ENCODE peak calls at places on chromosomes 2 and 18, in seven cellular contexts. A is stimulated activated CD8-positive, alpha-beta memory T cell treated with anti-CD3 and anti-CD28 coated beads, Interleukin-4, amount 100 ng/mL, for 1 hour; S is spleen; G is foreskin fibroblast; I is AML-193; N is heart right ventricle; M is NCI-H2081. T is an unnamed sample.

GRCh38 chr2:129443235-129443884 is 536.1 kb upstream of the RAB6C start:
- DNase-seq in A (no peak), S (no peak), G (no peak), I (peak), N (no peak), M (no peak), T (no peak)

GRCh38 chr2:210561482-210561881 is 5.1 kb downstream of the CPS1 start:
- DNase-seq in A (no peak), S (no peak), G (no peak), I (no peak), N (no peak), M (no peak), T (no peak)

GRCh38 chr2:173090291-173090877 is 14.7 kb downstream of the MAP3K20 start:
- DNase-seq in A (no peak), S (no peak), G (peak), I (no peak), N (peak), M (no peak), T (no peak)

GRCh38 chr2:135916232-135916631 is 40.0 kb upstream of the MCM6 start:
- DNase-seq in A (no peak), S (no peak), G (peak), I (peak), N (no peak), M (peak), T (no peak)

GRCh38 chr2:71643674-71644357 is 190.5 kb downstream of the DYSF start:
- DNase-seq in A (no peak), S (no peak), G (no peak), I (no peak), N (no peak), M (no peak), T (no peak)

GRCh38 chr2:239116456-239117246 is 268.8 kb downstream of the TWIST2 start:
- DNase-seq in A (no peak), S (no peak), G (peak), I (no peak), N (no peak), M (no peak), T (no peak)

GRCh38 chr2:12701786-12702660 is 14.7 kb upstream of the TRIB2 start:
- DNase-seq in A (no peak), S (no peak), G (peak), I (no peak), N (no peak), M (no peak), T (no peak)

GRCh38 chr18:80046961-80047541 is 12.8 kb downstream of the RBFA start:
- DNase-seq in A (no peak), S (no peak), G (peak), I (no peak), N (no peak), M (no peak), T (no peak)

GRCh38 chr2:234099266-234099665 is 48.8 kb downstream of the SPP2 start:
- DNase-seq in A (no peak), S (no peak), G (no peak), I (no peak), N (no peak), M (no peak), T (no peak)

GRCh38 chr18:41666251-41666650 is 288.8 kb upstream of the PIK3C3 start:
- DNase-seq in A (no peak), S (no peak), G (no peak), I (no peak), N (no peak), M (peak), T (no peak)

GRCh38 chr2:33605059-33605458 is 6.0 kb upstream of the FAM98A start:
- DNase-seq in A (no peak), S (no peak), G (no peak), I (no peak), N (no peak), M (no peak), T (no peak)

GRCh38 chr2:20670315-20671035 is 3.5 kb downstream of the GDF7 start:
- DNase-seq in A (no peak), S (no peak), G (no peak), I (no peak), N (no peak), M (no peak), T (no peak)

GRCh38 chr2:204234879-204235278 is 298.3 kb downstream of the ICOS start:
- DNase-seq in A (no peak), S (no peak), G (no peak), I (no peak), N (no peak), M (no peak), T (no peak)

GRCh38 chr18:10322408-10322807 is 132.0 kb upstream of the APCDD1 start:
- DNase-seq in A (no peak), S (no peak), G (peak), I (no peak), N (no peak), M (no peak), T (no peak)

GRCh38 chr2:233354971-233355574 is 779 bp downstream of the DGKD start:
- DNase-seq in A (no peak), S (peak), G (peak), I (no peak), N (no peak), M (peak), T (no peak)

GRCh38 chr2:228066416-228066815 is 115.1 kb downstream of the SPHKAP start:
- DNase-seq in A (no peak), S (no peak), G (no peak), I (no peak), N (no peak), M (no peak), T (no peak)

GRCh38 chr2:216622526-216622925 is 10.7 kb upstream of the IGFBP2 start:
- DNase-seq in A (no peak), S (no peak), G (no peak), I (no peak), N (no peak), M (peak), T (no peak)

GRCh38 chr18:36593641-36594040 is 235.2 kb downstream of the TPGS2 start:
- DNase-seq in A (no peak), S (no peak), G (no peak), I (no peak), N (no peak), M (no peak), T (no peak)

GRCh38 chr18:32929213-32929612 is 156.4 kb upstream of the KLHL14 start:
- DNase-seq in A (no peak), S (no peak), G (no peak), I (no peak), N (no peak), M (no peak), T (no peak)

GRCh38 chr2:102789349-102790085 is 27.7 kb downstream of the TMEM182 start:
- DNase-seq in A (no peak), S (no peak), G (no peak), I (peak), N (no peak), M (no peak), T (no peak)

GRCh38 chr2:185780890-185781289 is 42.3 kb downstream of the FSIP2 start:
- DNase-seq in A (no peak), S (no peak), G (no peak), I (no peak), N (no peak), M (no peak), T (no peak)

GRCh38 chr18:37511933-37512332 is 53.7 kb downstream of the CELF4 start:
- DNase-seq in A (no peak), S (no peak), G (no peak), I (no peak), N (no peak), M (no peak), T (no peak)

GRCh38 chr18:4986677-4987076 is 210.4 kb downstream of the AKAIN1 start:
- DNase-seq in A (no peak), S (no peak), G (no peak), I (no peak), N (no peak), M (no peak), T (no peak)

GRCh38 chr2:217904614-217904965 is 98.2 kb downstream of the TNS1 start:
- DNase-seq in A (no peak), S (no peak), G (no peak), I (no peak), N (no peak), M (no peak), T (no peak)

GRCh38 chr18:23269931-23270330 is 134.6 kb downstream of the CABLES1 start:
- DNase-seq in A (no peak), S (no peak), G (no peak), I (no peak), N (no peak), M (no peak), T (no peak)

GRCh38 chr18:5510109-5510846 is 33.5 kb downstream of the EPB41L3 start:
- DNase-seq in A (no peak), S (no peak), G (peak), I (no peak), N (no peak), M (no peak), T (no peak)

GRCh38 chr2:177279847-177280246 is 15.3 kb upstream of the NFE2L2 start:
- DNase-seq in A (no peak), S (no peak), G (no peak), I (no peak), N (no peak), M (no peak), T (no peak)

GRCh38 chr2:237421542-237422047 is 7.6 kb upstream of the COL6A3 start:
- DNase-seq in A (peak), S (peak), G (peak), I (peak), N (peak), M (peak), T (no peak)

GRCh38 chr2:211351998-211352397 is 795.6 kb downstream of the CPS1 start:
- DNase-seq in A (no peak), S (no peak), G (no peak), I (no peak), N (no peak), M (peak), T (no peak)

GRCh38 chr2:210158236-210158635 is 13.0 kb downstream of the KANSL1L start:
- DNase-seq in A (no peak), S (no peak), G (no peak), I (no peak), N (no peak), M (no peak), T (no peak)

GRCh38 chr2:196131384-196131861 is 40.0 kb downstream of the STK17B start:
- DNase-seq in A (peak), S (no peak), G (peak), I (peak), N (peak), M (no peak), T (peak)

GRCh38 chr2:29105375-29105774 is 9.8 kb upstream of the CLIP4 start:
- DNase-seq in A (no peak), S (no peak), G (no peak), I (no peak), N (no peak), M (no peak), T (no peak)

GRCh38 chr2:41400057-41400665 is 647.7 kb upstream of the PKDCC start:
- DNase-seq in A (no peak), S (no peak), G (peak), I (peak), N (no peak), M (peak), T (no peak)

GRCh38 chr2:62188416-62188815 is 7.5 kb upstream of the B3GNT2 start:
- DNase-seq in A (no peak), S (no peak), G (no peak), I (no peak), N (no peak), M (no peak), T (no peak)